ENCODE peak calls at places on chromosome 1, in ten cellular contexts. M is Right ventricle myocardium inferior; I is K562; J is activated effector memory CD4-positive, alpha-beta T cell treated with Interleukin-2 at 50 U/mL for 16 hours; E is astrocyte of the cerebellum; W is T-helper 17 cell; P is EL; X is stimulated activated CD4-positive, alpha-beta T cell treated with anti-CD3 and anti-CD28 coated beads, Interleukin-12 subunit alpha, Interleukin-12 subunit beta, amount 100 ng/mL, for 48 hours; V is GM03348; G is Right ventricle myocardium superior. D is an unnamed sample.

GRCh38 chr1:159866905-159867304 is 4.4 kb upstream of the VSIG8 start:
- DNase-seq in E (no peak), W (no peak), G (no peak), P (no peak), V (no peak), M (no peak), X (no peak), J (no peak), I (no peak), D (no peak)

GRCh38 chr1:243246916-243247315 is 8.2 kb downstream of the CEP170 start:
- DNase-seq in J (no peak), I (no peak), M (no peak), P (no peak), G (no peak), X (no peak), E (no peak), W (no peak), V (peak), D (peak)

GRCh38 chr1:47751188-47751587 is 246.0 kb downstream of the TRABD2B start:
- DNase-seq in M (no peak), I (no peak), X (no peak), W (no peak), G (no peak), V (no peak), E (no peak), P (no peak), J (no peak), D (no peak)

GRCh38 chr1:31934706-31935629 is 3.2 kb downstream of the PTP4A2 start:
- DNase-seq in G (no peak), J (no peak), W (no peak), X (no peak), I (no peak), P (peak), M (no peak), E (peak), V (peak), D (peak)

GRCh38 chr1:174005032-174005431 is 17.1 kb downstream of the RC3H1 start:
- DNase-seq in W (no peak), M (no peak), X (no peak), J (no peak), P (peak), G (no peak), V (peak), I (no peak), E (no peak), D (peak)

GRCh38 chr1:234613992-234614584 is 4.1 kb upstream of the IRF2BP2 start:
- DNase-seq in M (no peak), W (no peak), E (no peak), V (no peak), X (no peak), I (no peak), J (no peak), G (no peak), P (no peak), D (peak)

GRCh38 chr1:200808846-200809245 is 63.9 kb upstream of the GPR25 start:
- DNase-seq in X (no peak), J (no peak), I (no peak), V (no peak), G (no peak), P (no peak), W (no peak), M (no peak), E (no peak), D (no peak)

GRCh38 chr1:245179706-245180105 is 24.9 kb downstream of the KIF26B start:
- DNase-seq in M (peak), W (no peak), X (no peak), P (no peak), V (no peak), I (no peak), G (no peak), E (no peak), J (no peak), D (no peak)

GRCh38 chr1:100300691-100301090 is 34.7 kb downstream of the RTCA start:
- DNase-seq in M (no peak), I (no peak), P (no peak), J (no peak), V (no peak), G (no peak), X (no peak), E (no peak), W (no peak), D (no peak)

GRCh38 chr1:39625462-39626273 is 13.8 kb downstream of the HEYL start:
- DNase-seq in V (peak), G (peak), J (no peak), E (no peak), X (no peak), I (no peak), P (no peak), W (no peak), M (peak), D (peak)

GRCh38 chr1:24193046-24193445 is 6.0 kb upstream of the IFNLR1 start:
- DNase-seq in I (no peak), X (no peak), V (no peak), E (no peak), J (no peak), W (no peak), P (peak), G (no peak), M (no peak), D (peak)

GRCh38 chr1:81823082-81823481 is 22.3 kb downstream of the ADGRL2 start:
- DNase-seq in G (no peak), W (no peak), E (no peak), V (no peak), M (no peak), X (no peak), J (no peak), I (no peak), P (no peak), D (no peak)

GRCh38 chr1:182170941-182171461 is 109.5 kb upstream of the ZNF648 start:
- DNase-seq in M (no peak), V (no peak), W (no peak), X (no peak), J (no peak), G (no peak), E (no peak), P (no peak), I (no peak), D (no peak)

GRCh38 chr1:247224822-247225221 is 31.1 kb upstream of the VN1R5 start:
- DNase-seq in W (no peak), P (no peak), V (no peak), G (no peak), I (no peak), E (no peak), X (no peak), J (no peak), M (no peak), D (no peak)

GRCh38 chr1:50278961-50279360 is 144.3 kb downstream of the DMRTA2 start:
- DNase-seq in W (no peak), X (no peak), E (no peak), P (no peak), G (no peak), V (no peak), I (no peak), M (no peak), J (no peak), D (no peak)

GRCh38 chr1:110872745-110873435 is at the start of gene CD53:
- DNase-seq in V (no peak), J (peak), G (no peak), M (no peak), I (peak), W (no peak), P (no peak), X (no peak), E (no peak), D (no peak)

GRCh38 chr1:30934613-30935012 is 26.1 kb upstream of the SDC3 start:
- DNase-seq in X (no peak), G (no peak), W (no peak), J (no peak), E (no peak), P (no peak), V (no peak), I (no peak), M (no peak), D (no peak)

GRCh38 chr1:156765664-156766063 is 1.7 kb upstream of the PRCC start:
- DNase-seq in X (no peak), P (no peak), M (no peak), V (no peak), J (no peak), W (no peak), I (no peak), G (no peak), E (no peak), D (no peak)

GRCh38 chr1:100868364-100868995 is 26.2 kb downstream of the EXTL2 start:
- DNase-seq in E (peak), J (no peak), V (peak), M (no peak), P (peak), G (no peak), W (no peak), I (peak), X (no peak), D (peak)

GRCh38 chr1:160987359-160988062 is 32.9 kb upstream of the ITLN2 start:
- DNase-seq in V (no peak), P (no peak), I (no peak), X (no peak), G (no peak), W (no peak), E (no peak), J (no peak), M (no peak), D (no peak)

GRCh38 chr1:178932552-178932906 is 61.7 kb upstream of the ANGPTL1 start:
- DNase-seq in I (no peak), P (no peak), G (no peak), M (no peak), W (no peak), V (no peak), J (no peak), X (no peak), E (no peak), D (peak)

GRCh38 chr1:52059326-52059725 is 3.2 kb downstream of the BTF3L4 start:
- DNase-seq in V (peak), W (no peak), I (no peak), P (peak), G (no peak), E (peak), J (no peak), X (no peak), M (no peak), D (peak)

GRCh38 chr1:231951399-231951798 is 324.8 kb downstream of the DISC1 start:
- DNase-seq in E (peak), W (no peak), I (no peak), M (no peak), J (no peak), P (peak), V (no peak), X (no peak), G (no peak), D (peak)

GRCh38 chr1:193868425-193868824 is 682.0 kb upstream of the B3GALT2 start:
- DNase-seq in I (no peak), W (no peak), X (no peak), J (no peak), G (no peak), E (no peak), V (no peak), M (no peak), P (no peak), D (no peak)

GRCh38 chr1:32240140-32240951 is 6.7 kb upstream of the FAM167B start:
- DNase-seq in V (peak), W (peak), P (peak), J (peak), I (no peak), G (peak), E (no peak), M (peak), X (no peak), D (peak)

GRCh38 chr1:44316231-44316759 is 38.8 kb downstream of the ERI3 start:
- DNase-seq in E (no peak), M (no peak), V (no peak), W (no peak), P (no peak), G (no peak), J (no peak), I (no peak), X (no peak), D (no peak)

GRCh38 chr1:163173121-163173520 is 29.6 kb downstream of the RGS5 start:
- DNase-seq in E (no peak), X (no peak), P (peak), I (no peak), G (no peak), W (no peak), J (no peak), V (no peak), M (no peak), D (peak)

GRCh38 chr1:15799928-15800835 is 7.3 kb downstream of the UQCRHL start:
- DNase-seq in M (no peak), E (no peak), G (no peak), J (no peak), V (peak), P (peak), I (peak), W (no peak), X (no peak), D (peak)

GRCh38 chr1:10555635-10556429 is 81.1 kb downstream of the PEX14 start:
- DNase-seq in M (no peak), J (no peak), E (no peak), W (no peak), V (no peak), P (no peak), G (no peak), I (no peak), X (no peak), D (no peak)

GRCh38 chr1:185441608-185442007 is 124.6 kb upstream of the IVNS1ABP start:
- DNase-seq in I (no peak), X (no peak), M (no peak), V (peak), E (peak), G (no peak), P (peak), W (no peak), J (no peak), D (peak)

GRCh38 chr1:223765036-223765718 is 52.8 kb downstream of the CAPN2 start:
- DNase-seq in V (no peak), G (peak), X (no peak), J (no peak), I (peak), E (no peak), W (no peak), M (peak), P (peak), D (peak)

GRCh38 chr1:39666772-39667171 is 5.1 kb downstream of the NT5C1A start:
- DNase-seq in P (no peak), V (no peak), E (no peak), I (no peak), X (peak), W (no peak), M (no peak), G (no peak), J (no peak), D (no peak)

GRCh38 chr1:54460346-54460745 is 54.2 kb upstream of the SSBP3 start:
- DNase-seq in J (peak), W (no peak), X (no peak), V (no peak), I (no peak), P (no peak), E (no peak), G (no peak), M (no peak), D (no peak)

GRCh38 chr1:111193712-111194480 is 6.5 kb downstream of the DENND2D start:
- DNase-seq in G (no peak), P (peak), W (no peak), X (no peak), V (peak), J (no peak), I (no peak), E (no peak), M (no peak), D (peak)

GRCh38 chr1:24745711-24746582 is 700 bp downstream of the CLIC4 start:
- DNase-seq in P (peak), X (no peak), V (peak), I (peak), W (peak), G (peak), E (peak), J (no peak), M (no peak), D (peak)

GRCh38 chr1:85268801-85269585 is 7.4 kb downstream of the BCL10 start:
- DNase-seq in X (no peak), V (no peak), I (no peak), G (no peak), E (no peak), W (no peak), M (no peak), J (no peak), P (no peak), D (no peak)

D was measured in GM23248.